ENCODE peak calls at places on chromosomes 7 and 10, in nine cellular contexts. One of them, this sample, is unnamed.

GRCh38 chr7:138752568-138753518 is 45.0 kb upstream of the TMEM213 start:
- DNase-seq in suprapubic skin: peak
- DNase-seq in HCT116: peak
- DNase-seq in IMR-90: peak
- DNase-seq in psoas muscle: peak
- DNase-seq in coronary artery: no peak
- DNase-seq in A549: peak
- DNase-seq in CD4-positive, CD25-positive, alpha-beta regulatory T cell: peak
- DNase-seq in thoracic aorta: no peak
- DNase-seq in this sample: no peak

GRCh38 chr7:107035446-107035845 is 9.1 kb upstream of the PRKAR2B start:
- DNase-seq in HCT116: no peak
- DNase-seq in IMR-90: peak
- DNase-seq in psoas muscle: no peak
- DNase-seq in thoracic aorta: no peak
- DNase-seq in coronary artery: no peak
- DNase-seq in suprapubic skin: no peak
- DNase-seq in A549: peak
- DNase-seq in CD4-positive, CD25-positive, alpha-beta regulatory T cell: no peak
- DNase-seq in this sample: no peak

GRCh38 chr7:28957064-28957821 is 887 bp downstream of the TRIL start:
- DNase-seq in thoracic aorta: no peak
- DNase-seq in suprapubic skin: no peak
- DNase-seq in IMR-90: no peak
- DNase-seq in A549: no peak
- DNase-seq in psoas muscle: peak
- DNase-seq in CD4-positive, CD25-positive, alpha-beta regulatory T cell: peak
- DNase-seq in coronary artery: no peak
- DNase-seq in HCT116: no peak
- DNase-seq in this sample: peak

GRCh38 chr10:51063659-51064535 is 10.4 kb upstream of the PRKG1 start:
- DNase-seq in suprapubic skin: no peak
- DNase-seq in CD4-positive, CD25-positive, alpha-beta regulatory T cell: no peak
- DNase-seq in IMR-90: peak
- DNase-seq in psoas muscle: no peak
- DNase-seq in coronary artery: no peak
- DNase-seq in A549: peak
- DNase-seq in HCT116: peak
- DNase-seq in thoracic aorta: no peak
- DNase-seq in this sample: no peak

GRCh38 chr7:128459394-128459878 is 3.8 kb downstream of the HILPDA start:
- DNase-seq in suprapubic skin: no peak
- DNase-seq in HCT116: peak
- DNase-seq in IMR-90: peak
- DNase-seq in coronary artery: no peak
- DNase-seq in psoas muscle: peak
- DNase-seq in CD4-positive, CD25-positive, alpha-beta regulatory T cell: peak
- DNase-seq in A549: peak
- DNase-seq in thoracic aorta: peak
- DNase-seq in this sample: peak

GRCh38 chr7:107563072-107563760 is 504 bp downstream of the COG5 start:
- DNase-seq in A549: peak
- DNase-seq in suprapubic skin: no peak
- DNase-seq in thoracic aorta: no peak
- DNase-seq in CD4-positive, CD25-positive, alpha-beta regulatory T cell: no peak
- DNase-seq in coronary artery: no peak
- DNase-seq in HCT116: peak
- DNase-seq in IMR-90: peak
- DNase-seq in psoas muscle: no peak
- DNase-seq in this sample: no peak

GRCh38 chr10:5523796-5524574 is 776 bp upstream of the CALML3 start:
- DNase-seq in A549: no peak
- DNase-seq in suprapubic skin: peak
- DNase-seq in HCT116: no peak
- DNase-seq in psoas muscle: no peak
- DNase-seq in IMR-90: no peak
- DNase-seq in coronary artery: peak
- DNase-seq in CD4-positive, CD25-positive, alpha-beta regulatory T cell: no peak
- DNase-seq in thoracic aorta: no peak
- DNase-seq in this sample: no peak

GRCh38 chr10:121310151-121310711 is 288.0 kb downstream of the FGFR2 start:
- DNase-seq in CD4-positive, CD25-positive, alpha-beta regulatory T cell: no peak
- DNase-seq in psoas muscle: no peak
- DNase-seq in coronary artery: no peak
- DNase-seq in suprapubic skin: no peak
- DNase-seq in IMR-90: no peak
- DNase-seq in HCT116: no peak
- DNase-seq in A549: no peak
- DNase-seq in thoracic aorta: no peak
- DNase-seq in this sample: peak

GRCh38 chr10:63415635-63416244 is 50.0 kb downstream of the JMJD1C start:
- DNase-seq in HCT116: no peak
- DNase-seq in psoas muscle: no peak
- DNase-seq in IMR-90: no peak
- DNase-seq in coronary artery: no peak
- DNase-seq in suprapubic skin: no peak
- DNase-seq in thoracic aorta: no peak
- DNase-seq in A549: no peak
- DNase-seq in CD4-positive, CD25-positive, alpha-beta regulatory T cell: no peak
- DNase-seq in this sample: no peak

GRCh38 chr10:58467931-58468635 is 44.6 kb upstream of the BICC1 start:
- DNase-seq in CD4-positive, CD25-positive, alpha-beta regulatory T cell: no peak
- DNase-seq in psoas muscle: no peak
- DNase-seq in coronary artery: no peak
- DNase-seq in thoracic aorta: no peak
- DNase-seq in A549: peak
- DNase-seq in IMR-90: no peak
- DNase-seq in HCT116: no peak
- DNase-seq in suprapubic skin: no peak
- DNase-seq in this sample: no peak

GRCh38 chr7:128841961-128842673 is 11.9 kb downstream of the FLNC start:
- DNase-seq in coronary artery: no peak
- DNase-seq in HCT116: no peak
- DNase-seq in psoas muscle: peak
- DNase-seq in suprapubic skin: no peak
- DNase-seq in CD4-positive, CD25-positive, alpha-beta regulatory T cell: peak
- DNase-seq in IMR-90: peak
- DNase-seq in A549: peak
- DNase-seq in thoracic aorta: no peak
- DNase-seq in this sample: peak

GRCh38 chr10:103481974-103482531 is 3.0 kb upstream of the CALHM3 start:
- DNase-seq in CD4-positive, CD25-positive, alpha-beta regulatory T cell: peak
- DNase-seq in HCT116: peak
- DNase-seq in psoas muscle: no peak
- DNase-seq in thoracic aorta: no peak
- DNase-seq in suprapubic skin: no peak
- DNase-seq in A549: peak
- DNase-seq in coronary artery: no peak
- DNase-seq in IMR-90: peak
- DNase-seq in this sample: peak

GRCh38 chr7:93147358-93147757 is 827 bp downstream of the SAMD9L start:
- DNase-seq in HCT116: no peak
- DNase-seq in psoas muscle: no peak
- DNase-seq in coronary artery: no peak
- DNase-seq in A549: peak
- DNase-seq in CD4-positive, CD25-positive, alpha-beta regulatory T cell: peak
- DNase-seq in suprapubic skin: no peak
- DNase-seq in IMR-90: peak
- DNase-seq in thoracic aorta: no peak
- DNase-seq in this sample: no peak

GRCh38 chr10:24550680-24551079 is 173.0 kb downstream of the ARHGAP21 start:
- DNase-seq in HCT116: no peak
- DNase-seq in CD4-positive, CD25-positive, alpha-beta regulatory T cell: no peak
- DNase-seq in thoracic aorta: no peak
- DNase-seq in psoas muscle: no peak
- DNase-seq in coronary artery: no peak
- DNase-seq in A549: no peak
- DNase-seq in suprapubic skin: no peak
- DNase-seq in IMR-90: no peak
- DNase-seq in this sample: no peak

GRCh38 chr10:32413513-32413912 is 32.4 kb upstream of the CCDC7 start:
- DNase-seq in thoracic aorta: no peak
- DNase-seq in suprapubic skin: no peak
- DNase-seq in IMR-90: peak
- DNase-seq in A549: peak
- DNase-seq in HCT116: peak
- DNase-seq in CD4-positive, CD25-positive, alpha-beta regulatory T cell: peak
- DNase-seq in psoas muscle: no peak
- DNase-seq in coronary artery: no peak
- DNase-seq in this sample: no peak

GRCh38 chr7:155298288-155298833 is 683 bp downstream of the INSIG1 start:
- DNase-seq in thoracic aorta: no peak
- DNase-seq in suprapubic skin: no peak
- DNase-seq in CD4-positive, CD25-positive, alpha-beta regulatory T cell: peak
- DNase-seq in HCT116: no peak
- DNase-seq in IMR-90: no peak
- DNase-seq in A549: no peak
- DNase-seq in psoas muscle: peak
- DNase-seq in coronary artery: no peak
- DNase-seq in this sample: no peak

GRCh38 chr7:70392870-70393269 is 739.1 kb upstream of the GALNT17 start:
- DNase-seq in HCT116: no peak
- DNase-seq in coronary artery: no peak
- DNase-seq in thoracic aorta: no peak
- DNase-seq in CD4-positive, CD25-positive, alpha-beta regulatory T cell: no peak
- DNase-seq in suprapubic skin: no peak
- DNase-seq in A549: no peak
- DNase-seq in IMR-90: no peak
- DNase-seq in psoas muscle: no peak
- DNase-seq in this sample: no peak
- H3K27ac ChIP-seq in HCT116: no peak
- H3K27ac ChIP-seq in coronary artery: peak
- H3K27ac ChIP-seq in thoracic aorta: peak
- H3K27ac ChIP-seq in CD4-positive, CD25-positive, alpha-beta regulatory T cell: no peak
- H3K27ac ChIP-seq in suprapubic skin: peak
- H3K27ac ChIP-seq in A549: no peak
- H3K27ac ChIP-seq in IMR-90: no peak
- H3K27ac ChIP-seq in psoas muscle: no peak
- H3K27ac ChIP-seq in this sample: no peak

DNA sequence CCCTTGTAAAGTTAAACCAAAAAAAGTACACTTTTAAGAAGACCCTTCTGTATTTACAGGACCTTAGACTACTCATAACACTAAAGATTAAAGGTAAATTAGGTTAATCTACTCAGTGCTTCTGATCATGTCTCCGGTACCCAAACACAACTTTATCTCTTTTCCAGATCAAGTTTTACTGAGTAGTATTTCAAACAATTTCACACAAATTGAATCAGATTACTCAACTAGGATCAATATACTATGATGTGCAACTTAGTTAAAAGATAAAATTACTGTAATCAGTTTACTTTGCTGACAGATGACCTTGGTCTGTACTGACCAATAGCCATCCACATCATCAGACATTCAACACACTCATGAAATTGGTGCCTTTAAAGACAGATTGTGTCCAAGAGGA is 191.4 kb downstream of the SEMA3A start:
- DNase-seq in IMR-90: no peak
- DNase-seq in A549: no peak
- DNase-seq in HCT116: no peak
- DNase-seq in CD4-positive, CD25-positive, alpha-beta regulatory T cell: no peak
- DNase-seq in suprapubic skin: no peak
- DNase-seq in psoas muscle: no peak
- DNase-seq in thoracic aorta: no peak
- DNase-seq in coronary artery: no peak
- DNase-seq in this sample: no peak
- H3K27ac ChIP-seq in IMR-90: no peak
- H3K27ac ChIP-seq in A549: no peak
- H3K27ac ChIP-seq in HCT116: no peak
- H3K27ac ChIP-seq in CD4-positive, CD25-positive, alpha-beta regulatory T cell: no peak
- H3K27ac ChIP-seq in suprapubic skin: no peak
- H3K27ac ChIP-seq in psoas muscle: no peak
- H3K27ac ChIP-seq in thoracic aorta: no peak
- H3K27ac ChIP-seq in coronary artery: no peak
- H3K27ac ChIP-seq in this sample: no peak

GRCh38 chr10:29924436-29924835 is 134.9 kb downstream of the JCAD start:
- DNase-seq in psoas muscle: no peak
- DNase-seq in thoracic aorta: no peak
- DNase-seq in A549: no peak
- DNase-seq in IMR-90: no peak
- DNase-seq in suprapubic skin: no peak
- DNase-seq in CD4-positive, CD25-positive, alpha-beta regulatory T cell: no peak
- DNase-seq in HCT116: no peak
- DNase-seq in coronary artery: no peak
- DNase-seq in this sample: no peak
- H3K27ac ChIP-seq in psoas muscle: no peak
- H3K27ac ChIP-seq in thoracic aorta: no peak
- H3K27ac ChIP-seq in A549: no peak
- H3K27ac ChIP-seq in IMR-90: no peak
- H3K27ac ChIP-seq in suprapubic skin: no peak
- H3K27ac ChIP-seq in CD4-positive, CD25-positive, alpha-beta regulatory T cell: no peak
- H3K27ac ChIP-seq in HCT116: no peak
- H3K27ac ChIP-seq in coronary artery: no peak
- H3K27ac ChIP-seq in this sample: no peak

GRCh38 chr7:30253796-30254165 is 30.6 kb upstream of the ZNRF2 start:
- DNase-seq in IMR-90: no peak
- DNase-seq in CD4-positive, CD25-positive, alpha-beta regulatory T cell: no peak
- DNase-seq in psoas muscle: no peak
- DNase-seq in suprapubic skin: no peak
- DNase-seq in thoracic aorta: no peak
- DNase-seq in A549: no peak
- DNase-seq in HCT116: no peak
- DNase-seq in coronary artery: no peak
- DNase-seq in this sample: no peak
- H3K27ac ChIP-seq in IMR-90: no peak
- H3K27ac ChIP-seq in CD4-positive, CD25-positive, alpha-beta regulatory T cell: no peak
- H3K27ac ChIP-seq in psoas muscle: no peak
- H3K27ac ChIP-seq in suprapubic skin: no peak
- H3K27ac ChIP-seq in thoracic aorta: no peak
- H3K27ac ChIP-seq in A549: no peak
- H3K27ac ChIP-seq in HCT116: no peak
- H3K27ac ChIP-seq in coronary artery: no peak
- H3K27ac ChIP-seq in this sample: no peak

DNA sequence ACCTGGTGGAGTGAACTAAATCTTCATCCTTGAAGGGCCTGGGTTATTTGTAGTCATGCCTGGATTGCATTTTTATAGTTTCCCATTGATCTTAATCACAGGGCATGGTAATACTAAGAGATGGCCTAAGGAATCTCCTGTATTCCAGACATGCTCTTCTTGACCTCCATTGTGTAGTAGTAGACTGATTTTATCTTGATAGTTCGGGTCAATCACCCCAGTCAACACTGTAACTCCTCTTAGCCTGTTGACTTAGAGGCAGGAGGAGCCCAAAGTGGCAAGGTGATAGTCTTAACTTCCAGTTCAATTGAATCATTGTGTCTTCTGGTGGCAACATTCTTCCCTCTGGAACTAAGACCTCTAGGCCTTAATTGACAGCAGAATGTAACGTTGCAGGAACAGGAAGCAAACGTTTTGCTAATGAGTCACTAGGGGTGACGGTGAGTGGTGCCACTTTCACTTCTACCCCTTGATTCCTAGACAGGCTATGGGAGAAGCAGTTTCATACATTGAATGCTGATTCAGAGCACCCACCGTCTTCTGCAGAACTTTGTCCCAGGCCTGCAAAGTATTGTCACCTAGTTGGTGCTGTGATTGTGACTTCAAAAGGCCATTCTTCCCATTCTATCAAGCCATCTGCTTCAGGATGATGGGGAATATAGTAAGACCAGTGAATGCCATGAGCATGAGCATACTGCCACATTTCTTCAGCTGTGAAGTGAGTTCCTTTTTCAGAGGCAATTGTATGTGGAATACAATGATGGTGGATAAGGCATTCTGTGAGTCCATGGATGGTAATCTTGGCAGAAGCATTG is 24.0 kb upstream of the PAPSS2 start:
- DNase-seq in coronary artery: no peak
- DNase-seq in thoracic aorta: no peak
- DNase-seq in CD4-positive, CD25-positive, alpha-beta regulatory T cell: peak
- DNase-seq in psoas muscle: no peak
- DNase-seq in A549: peak
- DNase-seq in suprapubic skin: no peak
- DNase-seq in IMR-90: peak
- DNase-seq in HCT116: peak
- DNase-seq in this sample: no peak
- H3K27ac ChIP-seq in coronary artery: no peak
- H3K27ac ChIP-seq in thoracic aorta: no peak
- H3K27ac ChIP-seq in CD4-positive, CD25-positive, alpha-beta regulatory T cell: no peak
- H3K27ac ChIP-seq in psoas muscle: no peak
- H3K27ac ChIP-seq in A549: peak
- H3K27ac ChIP-seq in suprapubic skin: no peak
- H3K27ac ChIP-seq in IMR-90: no peak
- H3K27ac ChIP-seq in HCT116: peak
- H3K27ac ChIP-seq in this sample: no peak

This sample was measured in WERI-Rb-1.